ENCODE peak calls at places on chromosomes 5 and 9, in seven cellular contexts. I is GM13976; E is PC-3; N is CD8-positive, alpha-beta T cell; K is tibial artery; U is MCF 10A; P is breast epithelium. S is an unnamed sample.

GRCh38 chr5:133474851-133475590 is 137.3 kb downstream of the FSTL4 start:
- DNase-seq in P (no peak), U (no peak), E (no peak), K (peak; percentile 20), N (no peak), I (no peak), S (no peak)

GRCh38 chr9:99012957-99013512 is 69.3 kb downstream of the COL15A1 start:
- DNase-seq in I (no peak), P (no peak), E (no peak), U (no peak), K (no peak), N (no peak), S (no peak)

GRCh38 chr9:36091028-36091953 is 45.2 kb upstream of the GLIPR2 start:
- DNase-seq in P (no peak), I (no peak), N (no peak), E (peak; percentile 56), K (no peak), U (peak; percentile 27), S (no peak)

GRCh38 chr9:127187231-127187956 is 65.0 kb upstream of the ANGPTL2 start:
- DNase-seq in U (peak; percentile 99), I (no peak), K (peak; percentile 91), N (no peak), E (peak; percentile 90), P (no peak), S (no peak)

GRCh38 chr5:179201986-179202385 is 141.8 kb downstream of the ZNF354C start:
- DNase-seq in I (no peak), N (no peak), K (no peak), U (no peak), E (no peak), P (no peak), S (no peak)

GRCh38 chr5:136026636-136027035 is 2.2 kb upstream of the TGFBI start:
- DNase-seq in P (no peak), E (no peak), K (no peak), U (no peak), I (no peak), N (no peak), S (no peak)

GRCh38 chr9:133996531-133997520 is 4.7 kb upstream of the VAV2 start:
- DNase-seq in K (no peak), E (no peak), I (no peak), P (no peak), N (no peak), U (no peak), S (no peak)

GRCh38 chr9:107049046-107049824 is 186.3 kb downstream of the ZNF462 start:
- DNase-seq in E (no peak), P (no peak), I (no peak), U (no peak), N (no peak), K (no peak), S (no peak)

GRCh38 chr5:178111925-178112324 is 1.4 kb upstream of the N4BP3 start:
- DNase-seq in K (no peak), N (no peak), P (no peak), E (no peak), I (no peak), U (peak; percentile 83), S (no peak)

GRCh38 chr9:121682201-121682600 is 30.8 kb downstream of the DAB2IP start:
- DNase-seq in N (no peak), I (no peak), K (no peak), U (no peak), P (no peak), E (no peak), S (no peak)

GRCh38 chr5:14528115-14528514 is 53.5 kb upstream of the OTULINL start:
- DNase-seq in I (no peak), P (no peak), K (no peak), U (no peak), N (no peak), E (no peak), S (no peak)

GRCh38 chr9:2623046-2623865 is 1.7 kb downstream of the VLDLR start:
- DNase-seq in N (no peak), P (no peak), K (peak; percentile 88), I (peak; percentile 40), E (no peak), U (no peak), S (no peak)

GRCh38 chr9:97710356-97711222 is 13.4 kb upstream of the XPA start:
- DNase-seq in U (peak; percentile 75), N (no peak), K (no peak), P (no peak), I (peak; percentile 81), E (peak; percentile 70), S (no peak)

GRCh38 chr9:35832814-35833213 is 3.8 kb downstream of the TMEM8B start:
- DNase-seq in N (no peak), P (peak; percentile 62), K (no peak), E (peak; percentile 28), U (no peak), I (no peak), S (no peak)

GRCh38 chr9:38018964-38019602 is 49.9 kb downstream of the SHB start:
- DNase-seq in K (peak; percentile 76), N (no peak), U (peak; percentile 80), P (peak; percentile 59), E (peak; percentile 83), I (no peak), S (no peak)

GRCh38 chr5:143008809-143009521 is 238.8 kb downstream of the ARHGAP26 start:
- DNase-seq in I (peak; percentile 34), U (peak; percentile 95), K (no peak), N (peak; percentile 56), P (no peak), E (peak; percentile 95), S (no peak)

GRCh38 chr5:151477106-151477505 is 29.7 kb downstream of the SLC36A1 start:
- DNase-seq in I (no peak), U (no peak), P (no peak), K (no peak), N (no peak), E (no peak), S (no peak)

GRCh38 chr5:10689391-10690081 is 71.5 kb downstream of the DAP start:
- DNase-seq in N (no peak), E (peak; percentile 68), P (no peak), I (peak; percentile 61), K (peak; percentile 27), U (peak; percentile 57), S (no peak)

GRCh38 chr9:121880343-121880742 is 212.8 kb downstream of the TTLL11 start:
- DNase-seq in N (no peak), I (no peak), P (no peak), U (no peak), K (no peak), E (no peak), S (no peak)

GRCh38 chr5:145976431-145977155 is 40.2 kb downstream of the SH3RF2 start:
- DNase-seq in E (peak; percentile 64), P (no peak), U (peak; percentile 29), N (no peak), I (no peak), K (no peak), S (no peak)

GRCh38 chr9:89179535-89179919 is 909 bp upstream of the SHC3 start:
- DNase-seq in K (no peak), U (no peak), N (no peak), P (no peak), E (peak; percentile 17), I (no peak), S (no peak)

GRCh38 chr5:38772471-38772870 is 73.3 kb upstream of the OSMR start:
- DNase-seq in E (no peak), U (no peak), K (no peak), I (no peak), P (no peak), N (no peak), S (no peak)

DNA sequence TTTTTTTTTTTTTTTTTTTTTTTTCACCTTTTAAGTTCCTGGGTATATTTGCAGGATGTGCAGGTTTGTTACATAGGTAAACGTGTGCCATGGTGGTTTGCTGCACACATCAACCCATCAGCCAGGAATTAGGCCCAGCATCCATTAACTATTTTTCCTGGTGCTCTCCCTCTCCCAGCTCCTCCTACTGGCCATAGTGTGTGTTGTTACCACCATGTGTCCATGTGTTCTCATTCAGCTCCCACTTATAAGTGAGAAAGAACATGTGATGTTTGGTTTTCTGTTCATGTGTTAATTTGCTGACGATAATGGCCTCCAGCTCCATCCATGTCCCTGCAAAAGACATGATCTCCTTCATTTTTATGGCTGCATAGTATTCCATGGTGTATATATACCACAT is 350.5 kb downstream of the MAN2A1 start:
- DNase-seq in E (peak; percentile 33), P (no peak), U (no peak), I (no peak), K (no peak), N (no peak), S (no peak)
- TF ChIP-seq CTCF in E (peak; percentile 43), P (no peak), U (no peak), I (no peak), K (no peak), N (no peak), S (no peak)

GRCh38 chr5:162512935-162513575 is 445.5 kb downstream of the GABRG2 start:
- DNase-seq in U (peak; percentile 16), K (no peak), P (no peak), N (no peak), E (peak; percentile 12), I (no peak), S (no peak)
- TF ChIP-seq CTCF in U (no peak), K (no peak), P (no peak), N (no peak), E (no peak), I (no peak), S (no peak)

GRCh38 chr5:172448999-172449398 is 5.3 kb downstream of the SH3PXD2B start:
- DNase-seq in P (no peak), E (no peak), N (no peak), I (no peak), U (no peak), K (peak; percentile 61), S (no peak)

GRCh38 chr5:172446336-172447051 is 7.8 kb downstream of the SH3PXD2B start:
- DNase-seq in I (no peak), E (no peak), N (no peak), P (no peak), U (no peak), K (peak; percentile 72), S (no peak)

GRCh38 chr5:172445866-172446265 is 8.5 kb downstream of the SH3PXD2B start:
- DNase-seq in P (no peak), E (no peak), N (no peak), U (no peak), I (no peak), K (peak; percentile 67), S (no peak)

GRCh38 chr5:172450453-172450852 is 3.9 kb downstream of the SH3PXD2B start:
- DNase-seq in N (no peak), I (no peak), K (peak; percentile 35), E (no peak), P (no peak), U (no peak), S (no peak)

GRCh38 chr5:172447646-172448365 is 6.5 kb downstream of the SH3PXD2B start:
- DNase-seq in I (no peak), U (no peak), K (peak; percentile 60), P (no peak), E (no peak), N (no peak), S (no peak)
- TF ChIP-seq CTCF in I (no peak), U (no peak), K (no peak), P (no peak), E (no peak), N (no peak), S (no peak)

GRCh38 chr5:63877961-63878360 is 84.3 kb downstream of the HTR1A start:
- DNase-seq in P (no peak), U (no peak), N (no peak), K (no peak), E (no peak), I (no peak), S (no peak)

DNA sequence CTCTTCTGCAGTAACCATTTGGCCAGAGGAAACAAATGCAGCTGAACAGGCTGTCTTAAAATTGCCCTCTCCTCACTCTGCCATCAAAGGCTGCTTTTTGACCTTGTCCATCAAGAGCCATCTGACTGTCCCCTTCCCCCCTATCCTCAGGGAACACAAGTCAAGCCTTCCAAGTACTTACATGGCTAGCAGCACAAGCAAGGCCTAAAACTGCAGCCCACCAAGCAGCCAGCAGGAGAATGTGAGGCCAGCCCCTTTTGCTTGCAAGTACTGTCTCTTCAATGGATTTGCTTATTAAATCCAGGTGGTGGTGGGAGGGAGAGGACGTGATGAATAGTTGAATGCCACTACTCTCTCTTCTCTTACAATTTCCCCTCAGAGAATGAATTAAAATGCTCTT is 83.5 kb downstream of the HTR1A start:
- DNase-seq in P (no peak), N (no peak), K (no peak), I (no peak), U (no peak), E (no peak), S (no peak)
- TF ChIP-seq CTCF in P (no peak), N (no peak), K (no peak), I (no peak), U (no peak), E (no peak), S (no peak)

S was measured in activated B cell treated with CpG ODN at 0.5 μM for 24 hours.